ENCODE peak calls at places on chromosomes 16 and 17, in four cellular contexts. L is sigmoid colon, X is AG04450, G is OCI-LY7. E is an unnamed sample.

GRCh38 chr17:71085238-71086033 is 916.1 kb downstream of the KCNJ2 start:
- DNase-seq in L (no peak), X (no peak), G (peak), E (no peak)

GRCh38 chr17:29256116-29256515 is 9.5 kb downstream of the CRYBA1 start:
- DNase-seq in L (no peak), X (no peak), G (no peak), E (no peak)

GRCh38 chr17:13407381-13407780 is 194.3 kb downstream of the HS3ST3A1 start:
- DNase-seq in L (no peak), X (no peak), G (no peak), E (no peak)

GRCh38 chr17:57939797-57940196 is 15.4 kb downstream of the CUEDC1 start:
- DNase-seq in L (no peak), X (no peak), G (peak), E (no peak)

GRCh38 chr17:7222093-7222971 is 2.6 kb downstream of the ACADVL start:
- DNase-seq in L (no peak), X (no peak), G (no peak), E (no peak)

GRCh38 chr16:58654456-58655214 is 25.0 kb upstream of the CNOT1 start:
- DNase-seq in L (no peak), X (no peak), G (no peak), E (no peak)

GRCh38 chr17:75640556-75641119 is 7.4 kb downstream of the SMIM5 start:
- DNase-seq in L (no peak), X (no peak), G (no peak), E (no peak)

GRCh38 chr17:12282056-12282455 is 261.4 kb downstream of the MAP2K4 start:
- DNase-seq in L (no peak), X (peak), G (no peak), E (no peak)

GRCh38 chr16:4246777-4247476 is 5.0 kb upstream of the SRL start:
- DNase-seq in L (no peak), X (no peak), G (no peak), E (no peak)

GRCh38 chr16:23679274-23679985 is 741 bp downstream of the PLK1 start:
- DNase-seq in L (no peak), X (no peak), G (peak), E (no peak)

GRCh38 chr16:87829123-87829980 is 40.0 kb downstream of the SLC7A5 start:
- DNase-seq in L (no peak), X (no peak), G (no peak), E (peak)

GRCh38 chr16:74455213-74455612 is 33.9 kb upstream of the CLEC18B start:
- DNase-seq in L (no peak), X (no peak), G (no peak), E (no peak)

GRCh38 chr16:75432828-75433731 is at the start of gene CFDP1:
- DNase-seq in L (peak), X (peak), G (peak), E (peak)

GRCh38 chr16:14151256-14152030 is 80.3 kb downstream of the MRTFB start:
- DNase-seq in L (no peak), X (no peak), G (no peak), E (no peak)

GRCh38 chr16:85286066-85286712 is 173.9 kb upstream of the CIBAR2 start:
- DNase-seq in L (peak), X (peak), G (no peak), E (no peak)

GRCh38 chr16:57137043-57137442 is 44.7 kb downstream of the CPNE2 start:
- DNase-seq in L (no peak), X (no peak), G (no peak), E (peak)

GRCh38 chr16:17829826-17830225 is 359.1 kb upstream of the XYLT1 start:
- DNase-seq in L (no peak), X (no peak), G (no peak), E (no peak)

GRCh38 chr16:959232-960040 is 11.3 kb downstream of the LMF1 start:
- DNase-seq in L (no peak), X (no peak), G (no peak), E (no peak)